ENCODE peak calls at places on chromosomes 1 and 21, in six cellular contexts. One of them, this sample, is unnamed.

GRCh38 chr1:217626321-217626720 is 4.6 kb downstream of the GPATCH2 start:
- DNase-seq in transverse colon: no peak
- DNase-seq in HCT116: no peak
- DNase-seq in fibroblast of lung: no peak
- DNase-seq in AG04450: no peak
- DNase-seq in fibroblast of mammary gland: no peak
- DNase-seq in this sample: no peak

GRCh38 chr1:92804721-92805169 is 19.8 kb upstream of the EVI5 start:
- DNase-seq in transverse colon: peak
- DNase-seq in HCT116: peak
- DNase-seq in fibroblast of lung: peak
- DNase-seq in AG04450: peak
- DNase-seq in fibroblast of mammary gland: peak
- DNase-seq in this sample: peak

GRCh38 chr1:63615809-63616420 is 22.7 kb downstream of the PGM1 start:
- DNase-seq in transverse colon: peak
- DNase-seq in HCT116: peak
- DNase-seq in fibroblast of lung: peak
- DNase-seq in AG04450: peak
- DNase-seq in fibroblast of mammary gland: peak
- DNase-seq in this sample: peak

GRCh38 chr1:10980841-10981727 is 31.4 kb upstream of the TARDBP start:
- DNase-seq in transverse colon: no peak
- DNase-seq in HCT116: no peak
- DNase-seq in fibroblast of lung: peak
- DNase-seq in AG04450: no peak
- DNase-seq in fibroblast of mammary gland: peak
- DNase-seq in this sample: peak

GRCh38 chr1:182237329-182237728 is 154.3 kb downstream of the GLUL start:
- DNase-seq in transverse colon: peak
- DNase-seq in HCT116: no peak
- DNase-seq in fibroblast of lung: no peak
- DNase-seq in AG04450: no peak
- DNase-seq in fibroblast of mammary gland: no peak
- DNase-seq in this sample: no peak

GRCh38 chr1:200231787-200232222 is 178.0 kb downstream of the ZNF281 start:
- DNase-seq in transverse colon: no peak
- DNase-seq in HCT116: no peak
- DNase-seq in fibroblast of lung: no peak
- DNase-seq in AG04450: no peak
- DNase-seq in fibroblast of mammary gland: peak
- DNase-seq in this sample: peak

GRCh38 chr1:37158113-37158749 is 123.9 kb upstream of the GRIK3 start:
- DNase-seq in transverse colon: no peak
- DNase-seq in HCT116: no peak
- DNase-seq in fibroblast of lung: no peak
- DNase-seq in AG04450: no peak
- DNase-seq in fibroblast of mammary gland: no peak
- DNase-seq in this sample: no peak

GRCh38 chr1:173489149-173489600 is 12.0 kb downstream of the PRDX6 start:
- DNase-seq in transverse colon: no peak
- DNase-seq in HCT116: no peak
- DNase-seq in fibroblast of lung: no peak
- DNase-seq in AG04450: no peak
- DNase-seq in fibroblast of mammary gland: peak
- DNase-seq in this sample: peak

GRCh38 chr1:8752921-8753713 is 64.3 kb downstream of the RERE start:
- DNase-seq in transverse colon: no peak
- DNase-seq in HCT116: no peak
- DNase-seq in fibroblast of lung: no peak
- DNase-seq in AG04450: no peak
- DNase-seq in fibroblast of mammary gland: peak
- DNase-seq in this sample: no peak

DNA sequence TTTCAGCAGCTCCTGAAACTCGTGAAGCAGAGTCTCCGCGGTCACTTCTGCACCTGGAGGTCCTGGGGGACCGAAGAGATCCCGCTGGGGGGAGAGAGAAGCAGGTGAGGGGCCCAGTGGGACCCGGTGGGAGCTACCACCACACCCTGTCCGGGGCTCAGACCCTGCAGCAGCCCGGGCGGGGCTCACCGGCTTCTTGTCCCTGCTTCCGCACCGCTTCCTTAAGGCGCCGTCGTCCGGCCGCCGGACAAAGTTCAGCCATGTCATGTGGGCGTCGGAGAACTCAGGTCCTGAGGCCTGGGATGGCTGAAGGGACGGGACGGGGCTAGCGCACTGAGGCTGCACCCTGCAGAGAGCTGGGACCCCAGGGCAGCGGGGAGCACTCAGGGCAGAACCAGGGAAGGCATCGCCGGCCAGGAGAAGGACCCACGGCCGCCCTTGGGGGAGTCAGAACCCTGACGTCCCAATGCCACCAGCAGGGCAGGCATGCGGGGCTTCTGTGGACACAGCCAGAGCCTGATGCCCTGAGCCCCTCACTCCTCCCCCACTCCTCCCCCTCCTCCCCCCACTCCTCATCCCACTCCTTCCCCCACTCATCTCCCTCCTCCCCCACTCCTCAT is 2.2 kb downstream of the C1QTNF12 start:
- DNase-seq in transverse colon: peak
- DNase-seq in HCT116: no peak
- DNase-seq in fibroblast of lung: no peak
- DNase-seq in AG04450: no peak
- DNase-seq in fibroblast of mammary gland: no peak
- DNase-seq in this sample: no peak
- H3K4me3 ChIP-seq in transverse colon: peak
- H3K4me3 ChIP-seq in HCT116: no peak
- H3K4me3 ChIP-seq in fibroblast of lung: no peak
- H3K4me3 ChIP-seq in AG04450: no peak
- H3K4me3 ChIP-seq in fibroblast of mammary gland: no peak
- H3K4me3 ChIP-seq in this sample: no peak

DNA sequence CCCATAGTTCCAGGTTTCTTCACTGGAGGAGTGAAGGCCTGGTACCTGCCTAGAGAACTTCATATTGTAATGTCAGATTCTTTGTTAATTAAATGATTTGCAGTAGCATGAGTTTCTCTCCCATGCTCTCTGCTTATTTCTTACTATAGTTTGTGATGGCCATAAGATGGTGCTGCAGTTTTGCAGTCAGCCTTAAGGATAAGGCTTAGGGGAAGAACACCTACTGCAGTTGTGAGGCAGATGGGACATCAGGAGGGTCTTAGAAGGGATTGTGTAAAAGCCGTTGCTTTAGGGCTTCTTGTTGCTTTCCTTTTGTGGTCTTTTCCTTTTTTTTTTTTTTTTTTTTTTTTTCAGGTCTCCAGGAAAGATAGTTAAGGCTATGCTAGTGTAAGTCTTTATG is 61.8 kb downstream of the MACF1 start:
- DNase-seq in transverse colon: no peak
- DNase-seq in HCT116: peak
- DNase-seq in fibroblast of lung: peak
- DNase-seq in AG04450: no peak
- DNase-seq in fibroblast of mammary gland: peak
- DNase-seq in this sample: peak
- TF ChIP-seq CTCF in transverse colon: no peak
- TF ChIP-seq CTCF in HCT116: peak
- TF ChIP-seq CTCF in fibroblast of lung: peak
- TF ChIP-seq CTCF in AG04450: peak
- TF ChIP-seq CTCF in fibroblast of mammary gland: peak
- TF ChIP-seq CTCF in this sample: peak

GRCh38 chr21:33383056-33383888 is 19.9 kb upstream of the IFNGR2 start:
- DNase-seq in transverse colon: peak
- DNase-seq in HCT116: peak
- DNase-seq in fibroblast of lung: peak
- DNase-seq in AG04450: no peak
- DNase-seq in fibroblast of mammary gland: peak
- DNase-seq in this sample: peak

GRCh38 chr21:33377221-33377620 is 26.0 kb upstream of the IFNGR2 start:
- DNase-seq in transverse colon: no peak
- DNase-seq in HCT116: no peak
- DNase-seq in fibroblast of lung: no peak
- DNase-seq in AG04450: no peak
- DNase-seq in fibroblast of mammary gland: no peak
- DNase-seq in this sample: no peak

GRCh38 chr21:33378081-33378480 is 25.1 kb upstream of the IFNGR2 start:
- DNase-seq in transverse colon: no peak
- DNase-seq in HCT116: no peak
- DNase-seq in fibroblast of lung: no peak
- DNase-seq in AG04450: no peak
- DNase-seq in fibroblast of mammary gland: no peak
- DNase-seq in this sample: no peak

GRCh38 chr21:33384851-33385331 is 18.3 kb upstream of the IFNGR2 start:
- DNase-seq in transverse colon: no peak
- DNase-seq in HCT116: no peak
- DNase-seq in fibroblast of lung: peak
- DNase-seq in AG04450: no peak
- DNase-seq in fibroblast of mammary gland: no peak
- DNase-seq in this sample: no peak

GRCh38 chr21:33380483-33380998 is 22.7 kb upstream of the IFNGR2 start:
- DNase-seq in transverse colon: peak
- DNase-seq in HCT116: peak
- DNase-seq in fibroblast of lung: peak
- DNase-seq in AG04450: no peak
- DNase-seq in fibroblast of mammary gland: peak
- DNase-seq in this sample: peak
- H3K4me3 ChIP-seq in transverse colon: no peak
- H3K4me3 ChIP-seq in HCT116: no peak
- H3K4me3 ChIP-seq in fibroblast of lung: no peak
- H3K4me3 ChIP-seq in AG04450: no peak
- H3K4me3 ChIP-seq in fibroblast of mammary gland: no peak
- H3K4me3 ChIP-seq in this sample: no peak

DNA sequence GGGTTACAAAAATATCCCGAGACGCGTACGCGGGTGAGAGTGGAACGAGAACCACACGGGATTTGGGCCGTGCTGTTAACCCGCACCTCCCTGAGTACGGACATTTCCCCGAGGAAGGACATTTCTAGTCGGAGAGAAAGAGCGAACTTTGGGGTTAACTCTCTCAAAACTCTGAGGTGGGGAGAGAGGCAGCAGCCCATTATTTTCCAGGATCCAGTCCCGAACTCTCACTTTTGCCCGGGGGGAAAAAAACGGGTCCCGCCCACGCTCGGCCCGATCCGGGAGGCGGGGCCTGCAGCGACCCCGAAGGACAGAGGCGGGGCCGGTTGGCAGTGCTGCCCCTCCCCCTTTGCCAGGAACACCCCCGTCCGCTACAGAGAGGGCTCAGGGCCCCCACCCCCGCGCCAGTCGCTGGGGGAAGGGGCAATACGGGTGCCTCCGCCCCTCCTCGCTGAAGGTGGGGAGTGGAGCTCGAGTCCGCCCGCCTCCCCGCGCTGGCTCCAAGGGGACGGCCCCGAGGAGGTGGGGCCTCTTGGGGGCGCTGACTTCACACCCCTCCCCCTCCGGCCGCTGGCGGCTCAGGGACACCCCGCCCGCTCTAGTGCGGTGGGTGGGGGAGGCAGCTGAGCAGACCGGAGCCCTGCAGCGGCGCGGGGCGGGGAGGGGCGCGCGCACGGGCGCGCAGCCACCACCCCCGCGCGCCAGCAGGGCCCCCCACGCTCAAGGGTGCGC is 722 bp downstream of the NUCKS1 start:
- DNase-seq in transverse colon: peak
- DNase-seq in HCT116: peak
- DNase-seq in fibroblast of lung: peak
- DNase-seq in AG04450: peak
- DNase-seq in fibroblast of mammary gland: peak
- DNase-seq in this sample: peak
- TF ChIP-seq CTCF in transverse colon: no peak
- TF ChIP-seq CTCF in HCT116: no peak
- TF ChIP-seq CTCF in fibroblast of lung: no peak
- TF ChIP-seq CTCF in AG04450: no peak
- TF ChIP-seq CTCF in fibroblast of mammary gland: no peak
- TF ChIP-seq CTCF in this sample: no peak

GRCh38 chr1:146039844-146040194 is 18.3 kb upstream of the HJV start:
- DNase-seq in transverse colon: no peak
- DNase-seq in HCT116: no peak
- DNase-seq in fibroblast of lung: no peak
- DNase-seq in AG04450: no peak
- DNase-seq in fibroblast of mammary gland: no peak
- DNase-seq in this sample: no peak
- H3K4me3 ChIP-seq in transverse colon: peak
- H3K4me3 ChIP-seq in HCT116: no peak
- H3K4me3 ChIP-seq in fibroblast of lung: no peak
- H3K4me3 ChIP-seq in AG04450: no peak
- H3K4me3 ChIP-seq in fibroblast of mammary gland: peak
- H3K4me3 ChIP-seq in this sample: no peak

GRCh38 chr1:225710804-225711203 is 57.9 kb upstream of the ENAH start:
- DNase-seq in transverse colon: no peak
- DNase-seq in HCT116: peak
- DNase-seq in fibroblast of lung: no peak
- DNase-seq in AG04450: no peak
- DNase-seq in fibroblast of mammary gland: peak
- DNase-seq in this sample: peak
- TF ChIP-seq CTCF in transverse colon: no peak
- TF ChIP-seq CTCF in HCT116: no peak
- TF ChIP-seq CTCF in fibroblast of lung: no peak
- TF ChIP-seq CTCF in AG04450: no peak
- TF ChIP-seq CTCF in fibroblast of mammary gland: no peak
- TF ChIP-seq CTCF in this sample: no peak

DNA sequence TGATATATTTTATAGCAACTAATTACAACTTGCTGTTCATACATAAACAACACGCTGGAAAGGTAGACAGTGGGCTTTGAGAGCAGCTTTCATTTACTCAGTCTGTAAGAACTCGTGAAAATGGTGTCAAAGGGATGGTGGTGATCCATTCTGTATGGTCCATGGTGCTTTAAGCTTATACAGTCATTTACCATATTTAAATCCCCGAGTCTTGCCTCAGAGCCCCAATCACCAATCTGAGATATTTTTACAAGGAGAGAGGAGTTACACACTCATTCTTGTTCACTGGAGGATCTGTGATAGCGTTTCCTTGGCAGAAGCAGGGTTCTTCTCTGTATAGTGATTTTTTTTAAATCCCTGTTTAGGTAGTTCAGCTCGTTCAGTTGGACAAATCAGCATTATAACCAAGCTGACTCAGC is 694.6 kb downstream of the USP25 start:
- DNase-seq in transverse colon: no peak
- DNase-seq in HCT116: no peak
- DNase-seq in fibroblast of lung: peak
- DNase-seq in AG04450: no peak
- DNase-seq in fibroblast of mammary gland: peak
- DNase-seq in this sample: peak
- H3K4me3 ChIP-seq in transverse colon: peak
- H3K4me3 ChIP-seq in HCT116: no peak
- H3K4me3 ChIP-seq in fibroblast of lung: peak
- H3K4me3 ChIP-seq in AG04450: no peak
- H3K4me3 ChIP-seq in fibroblast of mammary gland: peak
- H3K4me3 ChIP-seq in this sample: peak